ENCODE peak calls at places on chromosome 14, in six cellular contexts. X is heart left ventricle, W is adrenal gland, P is GM12878, S is K562, Q is vagina. R is an unnamed sample.
A peak's percentile ranks its signal among the peaks of the same experiment; 100 is the strongest.

GRCh38 chr14:99100871-99101270 is 171.1 kb downstream of the BCL11B start:
- DNase-seq in Q (peak; percentile 93), P (no peak), S (no peak), X (no peak), W (no peak), R (no peak)

GRCh38 chr14:67389261-67389660 is 22.7 kb downstream of the PLEK2 start:
- DNase-seq in X (no peak), W (no peak), S (no peak), Q (no peak), P (no peak), R (no peak)

GRCh38 chr14:67495827-67496226 is 7.3 kb upstream of the TMEM229B start:
- DNase-seq in W (no peak), P (no peak), S (no peak), X (no peak), Q (no peak), R (no peak)

GRCh38 chr14:57382283-57382682 is 8.1 kb upstream of the NAA30 start:
- DNase-seq in S (no peak), Q (no peak), W (no peak), X (no peak), P (no peak), R (no peak)

GRCh38 chr14:28121512-28122297 is 644.9 kb upstream of the FOXG1 start:
- DNase-seq in P (no peak), X (no peak), S (no peak), W (no peak), Q (no peak), R (no peak)

GRCh38 chr14:43140453-43140852 is 1366.6 kb downstream of the FSCB start:
- DNase-seq in P (no peak), X (no peak), Q (no peak), W (no peak), S (no peak), R (no peak)

GRCh38 chr14:97218713-97219355 is 421.7 kb downstream of the VRK1 start:
- DNase-seq in S (no peak), P (no peak), X (no peak), Q (no peak), W (peak; percentile 4), R (no peak)

GRCh38 chr14:99190696-99191662 is 81.0 kb downstream of the BCL11B start:
- DNase-seq in Q (no peak), W (no peak), X (no peak), S (no peak), P (no peak), R (no peak)

GRCh38 chr14:90510208-90510607 is 113.4 kb downstream of the CALM1 start:
- DNase-seq in W (no peak), P (no peak), S (no peak), X (no peak), Q (no peak), R (peak; percentile 73)

GRCh38 chr14:65419593-65420252 is 7.2 kb downstream of the FUT8 start:
- DNase-seq in P (no peak), S (no peak), X (no peak), Q (no peak), W (no peak), R (no peak)

GRCh38 chr14:47993883-47994282 is 318.5 kb upstream of the MDGA2 start:
- DNase-seq in P (no peak), X (no peak), Q (no peak), S (no peak), W (no peak), R (no peak)

GRCh38 chr14:95015046-95015445 is 142.3 kb downstream of the DICER1 start:
- DNase-seq in Q (no peak), X (no peak), P (no peak), S (no peak), W (no peak), R (no peak)

GRCh38 chr14:59964251-59965007 is 44.5 kb downstream of the LRRC9 start:
- DNase-seq in X (no peak), W (no peak), Q (no peak), S (no peak), P (no peak), R (no peak)

GRCh38 chr14:34482463-34482862 is 20.4 kb upstream of the SPTSSA start:
- DNase-seq in X (no peak), Q (no peak), P (no peak), S (no peak), W (no peak), R (no peak)

GRCh38 chr14:104712881-104713734 is 10.9 kb upstream of the ADSS1 start:
- DNase-seq in W (no peak), S (no peak), P (no peak), X (no peak), Q (no peak), R (no peak)

GRCh38 chr14:30214456-30215090 is 286.9 kb upstream of the PRKD1 start:
- DNase-seq in X (no peak), P (peak; percentile 8), W (peak; percentile 44), Q (no peak), S (peak; percentile 7), R (no peak)
- TF ChIP-seq CTCF in X (peak; percentile 36), P (peak; percentile 41), W (peak; percentile 74), Q (peak; percentile 54), S (peak; percentile 41), R (no peak)

GRCh38 chr14:96040836-96041371 is 1.7 kb downstream of the C14orf132 start:
- DNase-seq in W (no peak), P (no peak), X (no peak), Q (no peak), S (no peak), R (no peak)

GRCh38 chr14:96039633-96040311 is 610 bp downstream of the C14orf132 start:
- DNase-seq in P (no peak), S (peak; percentile 5), X (peak; percentile 15), W (peak; percentile 7), Q (no peak), R (no peak)

GRCh38 chr14:96038558-96038919 is 623 bp upstream of the C14orf132 start:
- DNase-seq in P (no peak), Q (no peak), S (no peak), X (no peak), W (no peak), R (no peak)

GRCh38 chr14:96037891-96038557 is 1.1 kb upstream of the C14orf132 start:
- DNase-seq in X (peak; percentile 28), P (no peak), Q (peak; percentile 90), W (no peak), S (no peak), R (peak; percentile 33)

DNA sequence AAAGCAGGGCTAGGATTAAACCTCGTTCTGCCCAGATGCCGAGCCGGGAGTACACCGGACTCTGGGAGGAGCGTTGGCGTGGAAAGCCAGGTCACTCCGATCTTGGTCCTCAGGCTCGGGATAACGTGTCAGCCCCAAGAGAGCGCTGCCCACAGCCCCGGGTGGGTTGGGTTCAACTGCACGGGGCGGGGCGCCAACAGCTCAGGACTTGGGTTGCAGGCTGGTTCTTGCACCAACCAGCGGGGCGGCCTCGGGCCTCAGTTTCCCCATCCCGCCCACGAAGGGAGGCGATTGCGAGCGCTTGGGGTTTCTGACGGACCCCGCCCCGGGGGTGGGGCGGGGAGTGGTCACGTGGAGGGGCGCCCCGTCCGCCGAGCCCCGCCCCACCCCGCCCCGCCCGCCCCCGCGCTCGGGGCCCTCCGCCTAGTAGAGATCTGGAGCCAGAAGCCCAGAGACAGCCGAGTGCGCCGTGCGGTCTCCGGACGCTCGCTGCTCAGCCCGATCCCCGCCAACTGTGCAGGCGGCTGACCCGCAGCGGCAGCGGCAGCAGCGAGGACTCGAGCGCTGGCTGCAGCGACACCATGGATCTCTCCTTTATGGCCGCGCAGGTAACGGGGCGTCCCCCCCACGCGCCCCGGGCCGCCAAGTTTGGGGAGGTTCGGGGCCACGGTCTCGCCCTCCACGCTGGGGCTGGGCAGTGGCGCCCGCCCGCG is at the start of gene C14orf132:
- DNase-seq in P (no peak), X (peak; percentile 69), Q (no peak), W (peak; percentile 55), S (peak; percentile 77), R (peak; percentile 95)
- TF ChIP-seq POLR2A in P (peak; percentile 55), X (no peak), Q (no peak), W (peak; percentile 49), S (no peak), R (no peak)

DNA sequence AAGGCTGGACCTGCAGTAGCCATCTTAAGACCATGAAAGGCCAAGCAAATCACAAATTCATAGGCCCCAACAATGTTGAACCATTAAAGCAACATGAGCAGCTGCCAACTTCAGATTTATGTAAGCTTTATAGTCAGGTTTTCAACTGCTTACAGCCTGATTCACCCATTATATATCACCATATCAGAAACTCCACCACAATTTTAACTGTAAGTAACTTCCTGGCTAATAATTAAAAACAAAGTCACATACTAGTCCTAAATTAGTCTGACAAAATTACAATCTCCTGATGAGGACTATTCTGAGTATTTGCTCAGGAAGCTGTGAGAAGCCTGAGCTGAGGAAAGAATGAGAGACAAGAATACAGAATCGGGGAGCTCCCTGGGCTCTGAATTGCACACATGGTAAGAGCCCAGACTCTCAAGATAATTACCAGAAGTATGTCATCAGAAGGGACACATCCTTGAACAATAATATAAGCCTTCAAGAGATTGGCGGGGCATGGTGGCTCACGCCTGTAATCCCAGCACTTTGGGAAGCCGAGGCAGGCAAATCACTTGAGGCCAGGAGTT is 55.1 kb downstream of the NUMB start:
- DNase-seq in Q (no peak), S (no peak), X (no peak), P (no peak), W (no peak), R (no peak)
- TF ChIP-seq CTCF in Q (no peak), S (no peak), X (no peak), P (no peak), W (no peak), R (no peak)

GRCh38 chr14:91731018-91731417 is 868 bp downstream of the CATSPERB start:
- DNase-seq in Q (no peak), P (no peak), X (no peak), W (no peak), S (no peak), R (no peak)
- TF ChIP-seq POLR2A in Q (no peak), P (no peak), X (no peak), W (no peak), S (no peak), R (no peak)

GRCh38 chr14:23528555-23528954 is 23.0 kb downstream of the ZFHX2 start:
- DNase-seq in P (no peak), W (no peak), Q (no peak), X (no peak), S (no peak), R (no peak)
- TF ChIP-seq CTCF in P (no peak), W (no peak), Q (no peak), X (no peak), S (no peak), R (no peak)

DNA sequence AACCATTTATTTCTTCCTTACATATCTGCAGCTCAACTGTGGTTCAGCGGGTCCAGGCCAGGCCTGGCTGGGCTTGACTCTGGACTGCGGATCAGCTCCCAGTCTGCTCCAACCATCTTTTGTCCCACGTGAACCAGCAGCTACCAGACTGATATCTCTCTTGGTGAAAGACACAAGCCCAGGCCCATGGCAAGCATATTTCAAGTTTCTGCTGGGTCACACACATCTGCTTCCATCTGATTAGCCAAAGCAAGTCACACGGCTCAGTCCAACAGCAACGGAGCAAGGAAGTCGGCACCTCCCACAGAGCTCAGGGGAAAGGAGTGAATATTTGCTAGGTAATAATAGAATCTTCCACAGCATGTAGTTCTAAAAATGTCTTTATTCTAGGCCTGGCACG is 24.7 kb upstream of the MARK3 start:
- DNase-seq in W (no peak), X (no peak), Q (no peak), P (no peak), S (no peak), R (no peak)
- TF ChIP-seq POLR2A in W (no peak), X (no peak), Q (no peak), P (no peak), S (no peak), R (no peak)

R was measured in lower leg skin.